ENCODE peak calls at places on chromosomes 7 and 10, in six cellular contexts. One of them, this sample, is unnamed.

GRCh38 chr7:108561047-108561619 is 8.4 kb downstream of the THAP5 start:
- DNase-seq in lower leg skin: no peak
- DNase-seq in MCF 10A: no peak
- DNase-seq in heart left ventricle: no peak
- DNase-seq in neural crest cell: no peak
- DNase-seq in fibroblast of pulmonary artery: peak; percentile 10
- DNase-seq in this sample: no peak

GRCh38 chr7:134690614-134691504 is 44.2 kb downstream of the BPGM start:
- DNase-seq in MCF 10A: no peak
- DNase-seq in neural crest cell: no peak
- DNase-seq in fibroblast of pulmonary artery: no peak
- DNase-seq in lower leg skin: no peak
- DNase-seq in heart left ventricle: no peak
- DNase-seq in this sample: no peak

GRCh38 chr7:7254908-7255307 is 72.6 kb downstream of the C1GALT1 start:
- DNase-seq in MCF 10A: no peak
- DNase-seq in fibroblast of pulmonary artery: no peak
- DNase-seq in lower leg skin: no peak
- DNase-seq in neural crest cell: no peak
- DNase-seq in heart left ventricle: no peak
- DNase-seq in this sample: no peak

GRCh38 chr7:47291461-47292051 is 290.4 kb downstream of the TNS3 start:
- DNase-seq in fibroblast of pulmonary artery: peak; percentile 84
- DNase-seq in MCF 10A: peak; percentile 94
- DNase-seq in heart left ventricle: no peak
- DNase-seq in lower leg skin: peak; percentile 81
- DNase-seq in neural crest cell: no peak
- DNase-seq in this sample: no peak

GRCh38 chr10:74745449-74745848 is 81.0 kb upstream of the KAT6B start:
- DNase-seq in lower leg skin: no peak
- DNase-seq in fibroblast of pulmonary artery: no peak
- DNase-seq in MCF 10A: no peak
- DNase-seq in neural crest cell: no peak
- DNase-seq in heart left ventricle: no peak
- DNase-seq in this sample: no peak

GRCh38 chr7:99428972-99429566 is 9.5 kb downstream of the PTCD1 start:
- DNase-seq in fibroblast of pulmonary artery: no peak
- DNase-seq in heart left ventricle: no peak
- DNase-seq in neural crest cell: no peak
- DNase-seq in lower leg skin: no peak
- DNase-seq in MCF 10A: no peak
- DNase-seq in this sample: no peak

GRCh38 chr7:153100691-153101237 is 341.2 kb downstream of the ACTR3B start:
- DNase-seq in fibroblast of pulmonary artery: no peak
- DNase-seq in lower leg skin: no peak
- DNase-seq in heart left ventricle: no peak
- DNase-seq in neural crest cell: no peak
- DNase-seq in MCF 10A: no peak
- DNase-seq in this sample: no peak

GRCh38 chr10:3468919-3469638 is 296.5 kb upstream of the PITRM1 start:
- DNase-seq in fibroblast of pulmonary artery: peak; percentile 96
- DNase-seq in MCF 10A: peak; percentile 89
- DNase-seq in heart left ventricle: peak; percentile 62
- DNase-seq in lower leg skin: peak; percentile 89
- DNase-seq in neural crest cell: no peak
- DNase-seq in this sample: no peak

GRCh38 chr10:49056356-49056755 is 59.0 kb downstream of the VSTM4 start:
- DNase-seq in fibroblast of pulmonary artery: no peak
- DNase-seq in neural crest cell: no peak
- DNase-seq in lower leg skin: peak; percentile 69
- DNase-seq in heart left ventricle: no peak
- DNase-seq in MCF 10A: peak; percentile 68
- DNase-seq in this sample: no peak

GRCh38 chr7:8185907-8186306 is 76.1 kb downstream of the ICA1 start:
- DNase-seq in heart left ventricle: no peak
- DNase-seq in lower leg skin: no peak
- DNase-seq in neural crest cell: no peak
- DNase-seq in MCF 10A: no peak
- DNase-seq in fibroblast of pulmonary artery: no peak
- DNase-seq in this sample: no peak

GRCh38 chr10:126229701-126230100 is 158.6 kb downstream of the ADAM12 start:
- DNase-seq in neural crest cell: no peak
- DNase-seq in fibroblast of pulmonary artery: no peak
- DNase-seq in MCF 10A: no peak
- DNase-seq in heart left ventricle: no peak
- DNase-seq in lower leg skin: no peak
- DNase-seq in this sample: no peak

GRCh38 chr10:71090801-71091200 is 121.6 kb upstream of the UNC5B start:
- DNase-seq in fibroblast of pulmonary artery: no peak
- DNase-seq in lower leg skin: peak; percentile 70
- DNase-seq in MCF 10A: no peak
- DNase-seq in neural crest cell: peak; percentile 0
- DNase-seq in heart left ventricle: no peak
- DNase-seq in this sample: no peak

GRCh38 chr10:102710604-102711003 is 3.6 kb downstream of the ARL3 start:
- DNase-seq in fibroblast of pulmonary artery: peak; percentile 75
- DNase-seq in heart left ventricle: no peak
- DNase-seq in lower leg skin: no peak
- DNase-seq in MCF 10A: no peak
- DNase-seq in neural crest cell: no peak
- DNase-seq in this sample: no peak

GRCh38 chr7:131546583-131547111 is 9.8 kb downstream of the PODXL start:
- DNase-seq in MCF 10A: peak; percentile 33
- DNase-seq in neural crest cell: peak; percentile 59
- DNase-seq in fibroblast of pulmonary artery: peak; percentile 18
- DNase-seq in lower leg skin: no peak
- DNase-seq in heart left ventricle: no peak
- DNase-seq in this sample: no peak

GRCh38 chr7:73978681-73979563 is 49.1 kb upstream of the ELN start:
- DNase-seq in neural crest cell: no peak
- DNase-seq in fibroblast of pulmonary artery: peak; percentile 40
- DNase-seq in lower leg skin: peak; percentile 83
- DNase-seq in heart left ventricle: peak; percentile 38
- DNase-seq in MCF 10A: peak; percentile 69
- DNase-seq in this sample: no peak

GRCh38 chr7:73864981-73865711 is 4.2 kb downstream of the TMEM270 start:
- DNase-seq in lower leg skin: no peak
- DNase-seq in neural crest cell: no peak
- DNase-seq in heart left ventricle: no peak
- DNase-seq in MCF 10A: no peak
- DNase-seq in fibroblast of pulmonary artery: no peak
- DNase-seq in this sample: no peak

GRCh38 chr7:3200504-3200903 is 100.5 kb upstream of the SDK1 start:
- DNase-seq in MCF 10A: peak; percentile 71
- DNase-seq in fibroblast of pulmonary artery: peak; percentile 82
- DNase-seq in neural crest cell: no peak
- DNase-seq in lower leg skin: peak; percentile 26
- DNase-seq in heart left ventricle: no peak
- DNase-seq in this sample: no peak

GRCh38 chr10:25176421-25176968 is 1.7 kb downstream of the GPR158 start:
- DNase-seq in lower leg skin: no peak
- DNase-seq in heart left ventricle: no peak
- DNase-seq in MCF 10A: no peak
- DNase-seq in fibroblast of pulmonary artery: no peak
- DNase-seq in neural crest cell: peak; percentile 11
- DNase-seq in this sample: no peak

GRCh38 chr10:69974551-69975155 is 78.0 kb upstream of the MACROH2A2 start:
- DNase-seq in MCF 10A: no peak
- DNase-seq in lower leg skin: no peak
- DNase-seq in heart left ventricle: no peak
- DNase-seq in fibroblast of pulmonary artery: no peak
- DNase-seq in neural crest cell: peak; percentile 22
- DNase-seq in this sample: no peak

GRCh38 chr10:72449842-72450495 is 95.2 kb upstream of the DNAJB12 start:
- DNase-seq in heart left ventricle: no peak
- DNase-seq in MCF 10A: no peak
- DNase-seq in fibroblast of pulmonary artery: no peak
- DNase-seq in lower leg skin: no peak
- DNase-seq in neural crest cell: no peak
- DNase-seq in this sample: no peak

GRCh38 chr10:132162021-132162531 is 24.7 kb upstream of the DPYSL4 start:
- DNase-seq in MCF 10A: no peak
- DNase-seq in fibroblast of pulmonary artery: no peak
- DNase-seq in neural crest cell: no peak
- DNase-seq in lower leg skin: no peak
- DNase-seq in heart left ventricle: no peak
- DNase-seq in this sample: no peak

GRCh38 chr10:2387261-2387660 is 649.9 kb upstream of the ADARB2 start:
- DNase-seq in MCF 10A: no peak
- DNase-seq in fibroblast of pulmonary artery: no peak
- DNase-seq in lower leg skin: no peak
- DNase-seq in neural crest cell: no peak
- DNase-seq in heart left ventricle: no peak
- DNase-seq in this sample: no peak

GRCh38 chr7:88391247-88391646 is 84.6 kb upstream of the STEAP4 start:
- DNase-seq in fibroblast of pulmonary artery: no peak
- DNase-seq in MCF 10A: no peak
- DNase-seq in neural crest cell: no peak
- DNase-seq in lower leg skin: no peak
- DNase-seq in heart left ventricle: no peak
- DNase-seq in this sample: no peak

GRCh38 chr7:56105508-56105907 is 768 bp downstream of the CHCHD2 start:
- DNase-seq in neural crest cell: no peak
- DNase-seq in heart left ventricle: no peak
- DNase-seq in lower leg skin: no peak
- DNase-seq in MCF 10A: peak; percentile 55
- DNase-seq in fibroblast of pulmonary artery: peak; percentile 77
- DNase-seq in this sample: no peak

GRCh38 chr10:63724922-63725321 is 203.7 kb downstream of the REEP3 start:
- DNase-seq in lower leg skin: no peak
- DNase-seq in heart left ventricle: no peak
- DNase-seq in fibroblast of pulmonary artery: no peak
- DNase-seq in MCF 10A: no peak
- DNase-seq in neural crest cell: no peak
- DNase-seq in this sample: no peak
- TF ChIP-seq CTCF in lower leg skin: no peak
- TF ChIP-seq CTCF in heart left ventricle: no peak
- TF ChIP-seq CTCF in fibroblast of pulmonary artery: no peak
- TF ChIP-seq CTCF in MCF 10A: peak; percentile 11
- TF ChIP-seq CTCF in neural crest cell: peak; percentile 28
- TF ChIP-seq CTCF in this sample: peak; percentile 9

DNA sequence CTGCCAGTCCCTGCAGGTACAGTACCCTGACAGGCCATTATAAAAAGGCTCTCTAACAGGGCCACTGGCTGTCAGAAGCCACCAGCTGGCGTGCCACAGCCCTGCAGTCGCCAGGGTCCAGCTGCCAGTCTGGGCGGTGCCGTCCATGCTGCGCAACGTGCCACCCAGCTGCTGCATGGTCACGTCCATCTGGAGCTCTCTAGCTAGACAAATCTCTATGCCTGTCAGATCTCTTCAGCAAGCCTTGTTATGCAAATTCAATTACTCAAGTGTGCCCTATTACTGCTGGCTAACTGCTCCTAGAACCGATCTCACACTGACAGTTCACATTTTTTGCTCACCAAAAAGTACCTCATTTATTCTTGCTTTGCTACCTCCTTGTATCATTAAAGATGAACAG is 75.9 kb downstream of the HIBADH start:
- DNase-seq in neural crest cell: no peak
- DNase-seq in MCF 10A: no peak
- DNase-seq in fibroblast of pulmonary artery: no peak
- DNase-seq in lower leg skin: no peak
- DNase-seq in heart left ventricle: no peak
- DNase-seq in this sample: no peak
- TF ChIP-seq CTCF in neural crest cell: no peak
- TF ChIP-seq CTCF in MCF 10A: no peak
- TF ChIP-seq CTCF in fibroblast of pulmonary artery: no peak
- TF ChIP-seq CTCF in lower leg skin: no peak
- TF ChIP-seq CTCF in heart left ventricle: no peak
- TF ChIP-seq CTCF in this sample: no peak

GRCh38 chr10:117112220-117112619 is 25.9 kb downstream of the VAX1 start:
- DNase-seq in fibroblast of pulmonary artery: no peak
- DNase-seq in MCF 10A: peak; percentile 22
- DNase-seq in lower leg skin: no peak
- DNase-seq in heart left ventricle: no peak
- DNase-seq in neural crest cell: no peak
- DNase-seq in this sample: no peak
- TF ChIP-seq CTCF in fibroblast of pulmonary artery: peak; percentile 43
- TF ChIP-seq CTCF in MCF 10A: peak; percentile 35
- TF ChIP-seq CTCF in lower leg skin: no peak
- TF ChIP-seq CTCF in heart left ventricle: no peak
- TF ChIP-seq CTCF in neural crest cell: peak; percentile 55
- TF ChIP-seq CTCF in this sample: peak; percentile 50

GRCh38 chr10:89463846-89464537 is 49.6 kb downstream of the IFIT5 start:
- DNase-seq in lower leg skin: no peak
- DNase-seq in fibroblast of pulmonary artery: no peak
- DNase-seq in heart left ventricle: no peak
- DNase-seq in neural crest cell: no peak
- DNase-seq in MCF 10A: no peak
- DNase-seq in this sample: no peak

GRCh38 chr10:89469517-89469916 is 55.1 kb downstream of the IFIT5 start:
- DNase-seq in MCF 10A: no peak
- DNase-seq in lower leg skin: no peak
- DNase-seq in heart left ventricle: no peak
- DNase-seq in neural crest cell: no peak
- DNase-seq in fibroblast of pulmonary artery: no peak
- DNase-seq in this sample: no peak

GRCh38 chr10:89465196-89465595 is 50.8 kb downstream of the IFIT5 start:
- DNase-seq in MCF 10A: no peak
- DNase-seq in fibroblast of pulmonary artery: no peak
- DNase-seq in heart left ventricle: no peak
- DNase-seq in neural crest cell: no peak
- DNase-seq in lower leg skin: no peak
- DNase-seq in this sample: no peak

GRCh38 chr10:89468625-89469024 is 54.3 kb downstream of the IFIT5 start:
- DNase-seq in lower leg skin: no peak
- DNase-seq in fibroblast of pulmonary artery: no peak
- DNase-seq in heart left ventricle: no peak
- DNase-seq in MCF 10A: no peak
- DNase-seq in neural crest cell: no peak
- DNase-seq in this sample: no peak

GRCh38 chr10:89466599-89467035 is 52.2 kb downstream of the IFIT5 start:
- DNase-seq in heart left ventricle: no peak
- DNase-seq in fibroblast of pulmonary artery: peak; percentile 64
- DNase-seq in MCF 10A: peak; percentile 77
- DNase-seq in neural crest cell: no peak
- DNase-seq in lower leg skin: no peak
- DNase-seq in this sample: no peak
- TF ChIP-seq CTCF in heart left ventricle: peak; percentile 27
- TF ChIP-seq CTCF in fibroblast of pulmonary artery: peak; percentile 69
- TF ChIP-seq CTCF in MCF 10A: peak; percentile 43
- TF ChIP-seq CTCF in neural crest cell: peak; percentile 64
- TF ChIP-seq CTCF in lower leg skin: no peak
- TF ChIP-seq CTCF in this sample: peak; percentile 50

GRCh38 chr10:5589963-5590511 is 65.3 kb downstream of the CALML3 start:
- DNase-seq in neural crest cell: no peak
- DNase-seq in lower leg skin: no peak
- DNase-seq in fibroblast of pulmonary artery: peak; percentile 39
- DNase-seq in heart left ventricle: no peak
- DNase-seq in MCF 10A: peak; percentile 35
- DNase-seq in this sample: no peak
- TF ChIP-seq CTCF in neural crest cell: peak; percentile 33
- TF ChIP-seq CTCF in lower leg skin: no peak
- TF ChIP-seq CTCF in fibroblast of pulmonary artery: peak; percentile 27
- TF ChIP-seq CTCF in heart left ventricle: no peak
- TF ChIP-seq CTCF in MCF 10A: no peak
- TF ChIP-seq CTCF in this sample: peak; percentile 24